ENCODE peak calls at places on chromosomes 3 and 15, in four cellular contexts. One of them, this sample, is unnamed.

GRCh38 chr3:58325525-58325992 is 7.1 kb upstream of the PXK start:
- ATAC-seq in naive thymus-derived CD8-positive, alpha-beta T cell: no peak
- ATAC-seq in left lung: no peak
- ATAC-seq in heart right ventricle: no peak
- ATAC-seq in this sample: no peak

GRCh38 chr15:19973718-19974117 is 567.9 kb downstream of the GOLGA6L6 start:
- ATAC-seq in naive thymus-derived CD8-positive, alpha-beta T cell: no peak
- ATAC-seq in left lung: no peak
- ATAC-seq in heart right ventricle: no peak
- ATAC-seq in this sample: no peak

GRCh38 chr3:93910085-93910484 is 63.6 kb downstream of the PROS1 start:
- ATAC-seq in left lung: no peak
- ATAC-seq in heart right ventricle: no peak
- ATAC-seq in naive thymus-derived CD8-positive, alpha-beta T cell: no peak
- ATAC-seq in this sample: no peak

GRCh38 chr3:135368316-135368715 is 573.3 kb downstream of the EPHB1 start:
- ATAC-seq in left lung: no peak
- ATAC-seq in naive thymus-derived CD8-positive, alpha-beta T cell: no peak
- ATAC-seq in heart right ventricle: no peak
- ATAC-seq in this sample: no peak

GRCh38 chr3:188656196-188656982 is 502.4 kb downstream of the LPP start:
- ATAC-seq in heart right ventricle: no peak
- ATAC-seq in left lung: peak; percentile 62
- ATAC-seq in naive thymus-derived CD8-positive, alpha-beta T cell: no peak
- ATAC-seq in this sample: peak; percentile 98

GRCh38 chr3:79052054-79052681 is 715.6 kb downstream of the ROBO1 start:
- ATAC-seq in left lung: no peak
- ATAC-seq in heart right ventricle: no peak
- ATAC-seq in naive thymus-derived CD8-positive, alpha-beta T cell: no peak
- ATAC-seq in this sample: no peak

GRCh38 chr3:14647976-14648955 is 3.3 kb upstream of the CCDC174 start:
- ATAC-seq in heart right ventricle: peak; percentile 15
- ATAC-seq in naive thymus-derived CD8-positive, alpha-beta T cell: no peak
- ATAC-seq in left lung: no peak
- ATAC-seq in this sample: no peak

GRCh38 chr15:63473749-63473998 is 30.7 kb upstream of the USP3 start:
- ATAC-seq in heart right ventricle: no peak
- ATAC-seq in left lung: no peak
- ATAC-seq in naive thymus-derived CD8-positive, alpha-beta T cell: no peak
- ATAC-seq in this sample: no peak

GRCh38 chr3:177447938-177448337 is 250.7 kb upstream of the TBL1XR1 start:
- ATAC-seq in heart right ventricle: no peak
- ATAC-seq in naive thymus-derived CD8-positive, alpha-beta T cell: no peak
- ATAC-seq in left lung: peak; percentile 74
- ATAC-seq in this sample: peak; percentile 82

GRCh38 chr15:68340711-68341671 is 63.4 kb downstream of the FEM1B start:
- ATAC-seq in heart right ventricle: peak; percentile 50
- ATAC-seq in naive thymus-derived CD8-positive, alpha-beta T cell: no peak
- ATAC-seq in left lung: no peak
- ATAC-seq in this sample: no peak

GRCh38 chr3:72970942-72971341 is 25.7 kb upstream of the PPP4R2 start:
- ATAC-seq in heart right ventricle: no peak
- ATAC-seq in left lung: no peak
- ATAC-seq in naive thymus-derived CD8-positive, alpha-beta T cell: no peak
- ATAC-seq in this sample: no peak

GRCh38 chr15:100200287-100200772 is 141.4 kb downstream of the ADAMTS17 start:
- ATAC-seq in heart right ventricle: no peak
- ATAC-seq in naive thymus-derived CD8-positive, alpha-beta T cell: no peak
- ATAC-seq in left lung: no peak
- ATAC-seq in this sample: no peak

GRCh38 chr3:184575701-184576100 is 14.1 kb downstream of the EPHB3 start:
- ATAC-seq in naive thymus-derived CD8-positive, alpha-beta T cell: no peak
- ATAC-seq in left lung: no peak
- ATAC-seq in heart right ventricle: no peak
- ATAC-seq in this sample: no peak

GRCh38 chr3:61077551-61077950 is 173.7 kb downstream of the FHIT start:
- ATAC-seq in heart right ventricle: no peak
- ATAC-seq in left lung: no peak
- ATAC-seq in naive thymus-derived CD8-positive, alpha-beta T cell: no peak
- ATAC-seq in this sample: no peak

GRCh38 chr15:33393552-33393951 is 82.8 kb downstream of the RYR3 start:
- ATAC-seq in heart right ventricle: no peak
- ATAC-seq in left lung: no peak
- ATAC-seq in naive thymus-derived CD8-positive, alpha-beta T cell: no peak
- ATAC-seq in this sample: no peak

GRCh38 chr15:59687831-59688230 is 1.3 kb downstream of the BNIP2 start:
- ATAC-seq in heart right ventricle: no peak
- ATAC-seq in left lung: no peak
- ATAC-seq in naive thymus-derived CD8-positive, alpha-beta T cell: no peak
- ATAC-seq in this sample: peak; percentile 16

GRCh38 chr15:66390670-66391069 is 4.0 kb downstream of the MAP2K1 start:
- ATAC-seq in left lung: no peak
- ATAC-seq in naive thymus-derived CD8-positive, alpha-beta T cell: no peak
- ATAC-seq in heart right ventricle: no peak
- ATAC-seq in this sample: peak; percentile 29

GRCh38 chr3:195164573-195165263 is 106.2 kb downstream of the XXYLT1 start:
- ATAC-seq in naive thymus-derived CD8-positive, alpha-beta T cell: no peak
- ATAC-seq in heart right ventricle: no peak
- ATAC-seq in left lung: no peak
- ATAC-seq in this sample: no peak

GRCh38 chr3:69729350-69729919 is 9.8 kb upstream of the MITF start:
- ATAC-seq in heart right ventricle: no peak
- ATAC-seq in naive thymus-derived CD8-positive, alpha-beta T cell: no peak
- ATAC-seq in left lung: no peak
- ATAC-seq in this sample: no peak

GRCh38 chr3:46102059-46102779 is 74.9 kb upstream of the XCR1 start:
- ATAC-seq in heart right ventricle: no peak
- ATAC-seq in left lung: no peak
- ATAC-seq in naive thymus-derived CD8-positive, alpha-beta T cell: no peak
- ATAC-seq in this sample: no peak

GRCh38 chr3:48585411-48585810 is 9.7 kb downstream of the COL7A1 start:
- ATAC-seq in left lung: no peak
- ATAC-seq in naive thymus-derived CD8-positive, alpha-beta T cell: no peak
- ATAC-seq in heart right ventricle: no peak
- ATAC-seq in this sample: no peak

GRCh38 chr15:58314593-58315216 is 117.1 kb upstream of the LIPC start:
- ATAC-seq in left lung: no peak
- ATAC-seq in heart right ventricle: no peak
- ATAC-seq in naive thymus-derived CD8-positive, alpha-beta T cell: peak; percentile 65
- ATAC-seq in this sample: no peak

GRCh38 chr3:119924111-119925094 is 142.5 kb downstream of the NR1I2 start:
- ATAC-seq in heart right ventricle: no peak
- ATAC-seq in naive thymus-derived CD8-positive, alpha-beta T cell: no peak
- ATAC-seq in left lung: no peak
- ATAC-seq in this sample: no peak

GRCh38 chr3:186965141-186965879 is 35.0 kb downstream of the ST6GAL1 start:
- ATAC-seq in naive thymus-derived CD8-positive, alpha-beta T cell: no peak
- ATAC-seq in heart right ventricle: peak; percentile 20
- ATAC-seq in left lung: no peak
- ATAC-seq in this sample: no peak

GRCh38 chr3:18239674-18240073 is 185.5 kb downstream of the SATB1 start:
- ATAC-seq in heart right ventricle: no peak
- ATAC-seq in naive thymus-derived CD8-positive, alpha-beta T cell: no peak
- ATAC-seq in left lung: no peak
- ATAC-seq in this sample: no peak

GRCh38 chr15:90581771-90582471 is 52.2 kb downstream of the CRTC3 start:
- ATAC-seq in heart right ventricle: no peak
- ATAC-seq in naive thymus-derived CD8-positive, alpha-beta T cell: peak; percentile 56
- ATAC-seq in left lung: peak; percentile 70
- ATAC-seq in this sample: peak; percentile 25

GRCh38 chr15:66654718-66655375 is 47.2 kb upstream of the SMAD6 start:
- ATAC-seq in heart right ventricle: peak; percentile 64
- ATAC-seq in naive thymus-derived CD8-positive, alpha-beta T cell: peak; percentile 88
- ATAC-seq in left lung: peak; percentile 14
- ATAC-seq in this sample: peak; percentile 6

GRCh38 chr3:35641920-35642532 is 2.7 kb downstream of the ARPP21 start:
- ATAC-seq in left lung: no peak
- ATAC-seq in naive thymus-derived CD8-positive, alpha-beta T cell: no peak
- ATAC-seq in heart right ventricle: no peak
- ATAC-seq in this sample: no peak

GRCh38 chr3:71011565-71012287 is 571.8 kb downstream of the FOXP1 start:
- ATAC-seq in naive thymus-derived CD8-positive, alpha-beta T cell: no peak
- ATAC-seq in left lung: no peak
- ATAC-seq in heart right ventricle: no peak
- ATAC-seq in this sample: peak; percentile 66

GRCh38 chr3:23343509-23343908 is 140.4 kb downstream of the UBE2E2 start:
- ATAC-seq in naive thymus-derived CD8-positive, alpha-beta T cell: no peak
- ATAC-seq in left lung: no peak
- ATAC-seq in heart right ventricle: no peak
- ATAC-seq in this sample: no peak

GRCh38 chr3:107661447-107662108 is 138.8 kb downstream of the BBX start:
- ATAC-seq in naive thymus-derived CD8-positive, alpha-beta T cell: peak; percentile 56
- ATAC-seq in heart right ventricle: peak; percentile 23
- ATAC-seq in left lung: peak; percentile 53
- ATAC-seq in this sample: no peak

GRCh38 chr15:78951841-78952238 is 7.0 kb upstream of the CTSH start:
- ATAC-seq in naive thymus-derived CD8-positive, alpha-beta T cell: no peak
- ATAC-seq in left lung: peak; percentile 87
- ATAC-seq in heart right ventricle: peak; percentile 78
- ATAC-seq in this sample: peak; percentile 43

GRCh38 chr3:40291471-40291870 is 18.0 kb upstream of the EIF1B start:
- ATAC-seq in naive thymus-derived CD8-positive, alpha-beta T cell: no peak
- ATAC-seq in heart right ventricle: no peak
- ATAC-seq in left lung: no peak
- ATAC-seq in this sample: no peak

GRCh38 chr15:70362911-70363310 is 265.2 kb upstream of the TLE3 start:
- ATAC-seq in left lung: peak; percentile 88
- ATAC-seq in naive thymus-derived CD8-positive, alpha-beta T cell: no peak
- ATAC-seq in heart right ventricle: peak; percentile 78
- ATAC-seq in this sample: peak; percentile 46

GRCh38 chr3:52533623-52534280 is at the start of gene NT5DC2:
- ATAC-seq in left lung: peak; percentile 49
- ATAC-seq in naive thymus-derived CD8-positive, alpha-beta T cell: peak; percentile 48
- ATAC-seq in heart right ventricle: peak; percentile 8
- ATAC-seq in this sample: peak; percentile 24

GRCh38 chr3:145719118-145719517 is 441.9 kb downstream of the PLOD2 start:
- ATAC-seq in naive thymus-derived CD8-positive, alpha-beta T cell: no peak
- ATAC-seq in left lung: no peak
- ATAC-seq in heart right ventricle: no peak
- ATAC-seq in this sample: no peak

GRCh38 chr3:177725165-177725564 is 527.9 kb upstream of the TBL1XR1 start:
- ATAC-seq in naive thymus-derived CD8-positive, alpha-beta T cell: no peak
- ATAC-seq in heart right ventricle: no peak
- ATAC-seq in left lung: peak; percentile 8
- ATAC-seq in this sample: no peak

GRCh38 chr3:30475038-30475808 is 131.2 kb upstream of the TGFBR2 start:
- ATAC-seq in left lung: peak; percentile 6
- ATAC-seq in heart right ventricle: no peak
- ATAC-seq in naive thymus-derived CD8-positive, alpha-beta T cell: peak; percentile 98
- ATAC-seq in this sample: peak; percentile 93

GRCh38 chr3:188513662-188514328 is 359.8 kb downstream of the LPP start:
- ATAC-seq in heart right ventricle: no peak
- ATAC-seq in naive thymus-derived CD8-positive, alpha-beta T cell: no peak
- ATAC-seq in left lung: no peak
- ATAC-seq in this sample: no peak

This sample was measured in esophagus mucosa.